ENCODE peak calls at places on chromosomes 7 and 10, in ten cellular contexts. R is NCI-H1048, O is C1 segment of cervical spinal cord, V is glutamatergic neuron, G is EL, M is HCEC 1CT, P is lower leg skin, S is M059J, A is HAP-1, Z is transverse colon. D is an unnamed sample.

GRCh38 chr7:66114743-66115727 is at the start of gene CRCP:
- DNase-seq in R (peak; percentile 50), A (peak; percentile 86), O (peak; percentile 76), V (peak; percentile 79), P (peak; percentile 95), S (peak; percentile 85), G (peak; percentile 85), Z (peak; percentile 87), M (peak; percentile 75), D (peak; percentile 52)

GRCh38 chr10:116631871-116632295 is 11.1 kb downstream of the PNLIPRP2 start:
- DNase-seq in M (no peak), R (no peak), V (no peak), G (no peak), Z (no peak), A (no peak), O (no peak), S (no peak), P (no peak), D (no peak)

GRCh38 chr7:107327986-107328569 is 141.8 kb upstream of the GPR22 start:
- DNase-seq in V (no peak), A (peak; percentile 59), S (peak; percentile 85), Z (no peak), G (peak; percentile 85), P (no peak), O (no peak), M (no peak), R (peak; percentile 43), D (no peak)

GRCh38 chr7:101804087-101804631 is 13.3 kb upstream of the CUX1 start:
- DNase-seq in A (no peak), S (no peak), R (no peak), O (no peak), V (no peak), M (no peak), P (no peak), G (no peak), Z (no peak), D (no peak)

GRCh38 chr7:127927339-127927679 is 103.9 kb downstream of the LRRC4 start:
- DNase-seq in Z (no peak), S (peak; percentile 14), A (no peak), G (peak; percentile 28), P (no peak), R (no peak), O (no peak), M (no peak), V (no peak), D (no peak)

GRCh38 chr10:126921974-126922525 is 16.8 kb downstream of the DOCK1 start:
- DNase-seq in M (peak; percentile 80), Z (no peak), G (peak; percentile 87), S (peak; percentile 68), O (no peak), V (no peak), P (no peak), A (no peak), R (no peak), D (no peak)

GRCh38 chr10:51250278-51250914 is 176.1 kb downstream of the PRKG1 start:
- DNase-seq in M (peak; percentile 28), P (no peak), R (no peak), V (no peak), S (no peak), Z (no peak), A (no peak), G (no peak), O (no peak), D (no peak)

GRCh38 chr7:21960922-21961321 is 15.2 kb upstream of the CDCA7L start:
- DNase-seq in O (no peak), R (no peak), Z (no peak), M (peak; percentile 80), A (no peak), S (peak; percentile 89), P (no peak), V (no peak), G (peak; percentile 84), D (no peak)

GRCh38 chr10:16259726-16260125 is 177.1 kb upstream of the PTER start:
- DNase-seq in R (no peak), V (no peak), A (no peak), P (no peak), S (no peak), Z (no peak), O (no peak), M (no peak), G (no peak), D (no peak)

GRCh38 chr10:4102802-4103344 is 317.9 kb upstream of the KLF6 start:
- DNase-seq in M (no peak), Z (no peak), V (no peak), O (no peak), G (no peak), R (no peak), A (no peak), P (no peak), S (peak; percentile 10), D (no peak)